ENCODE peak calls at places on chromosomes 3 and 15, in ten cellular contexts. U, A, L, X, W, V, B, E, J and R are unnamed samples.

GRCh38 chr3:16286161-16286560 is 21.1 kb downstream of the OXNAD1 start:
- DNase-seq in B (no peak), J (peak; percentile 86), V (no peak), A (no peak), L (no peak), W (peak; percentile 50), X (no peak), U (no peak), E (no peak), R (no peak)

GRCh38 chr3:39294446-39295183 is 14.8 kb upstream of the CX3CR1 start:
- DNase-seq in W (no peak), V (no peak), B (no peak), U (no peak), E (no peak), L (no peak), A (no peak), J (no peak), X (no peak), R (no peak)

GRCh38 chr15:37079726-37080125 is 20.6 kb downstream of the MEIS2 start:
- DNase-seq in W (no peak), J (no peak), E (no peak), U (no peak), X (no peak), A (no peak), V (no peak), B (no peak), L (peak; percentile 89), R (no peak)

GRCh38 chr3:129239992-129240391 is 9.4 kb upstream of the COPG1 start:
- DNase-seq in E (no peak), U (no peak), J (no peak), B (no peak), V (no peak), A (no peak), W (no peak), X (no peak), L (no peak), R (no peak)

GRCh38 chr3:133426721-133427120 is 26.9 kb downstream of the BFSP2 start:
- DNase-seq in W (no peak), V (no peak), J (no peak), E (no peak), B (no peak), U (no peak), A (no peak), L (no peak), X (peak; percentile 84), R (no peak)

GRCh38 chr15:69926721-69927120 is 171.0 kb downstream of the TLE3 start:
- DNase-seq in X (no peak), B (no peak), E (no peak), J (no peak), U (no peak), V (no peak), A (no peak), L (no peak), W (no peak), R (no peak)

GRCh38 chr15:92949604-92950249 is 49.6 kb downstream of the CHD2 start:
- DNase-seq in V (no peak), E (peak; percentile 35), J (no peak), B (no peak), U (no peak), W (no peak), X (no peak), A (no peak), L (peak; percentile 11), R (no peak)

GRCh38 chr3:41450416-41451231 is 251.3 kb downstream of the CTNNB1 start:
- DNase-seq in X (no peak), A (no peak), L (peak; percentile 35), V (no peak), J (no peak), E (peak; percentile 6), U (no peak), W (no peak), B (no peak), R (no peak)

GRCh38 chr3:141009496-141009895 is 41.7 kb upstream of the SPSB4 start:
- DNase-seq in V (no peak), B (no peak), J (no peak), X (peak; percentile 23), A (no peak), E (no peak), W (no peak), L (no peak), U (no peak), R (no peak)

GRCh38 chr3:29721789-29722188 is 440.9 kb downstream of the RBMS3 start:
- DNase-seq in U (no peak), E (no peak), V (no peak), X (peak; percentile 27), L (peak; percentile 10), W (no peak), J (no peak), B (no peak), A (no peak), R (no peak)

GRCh38 chr3:178785961-178786360 is 249.7 kb downstream of the KCNMB2 start:
- DNase-seq in A (no peak), E (no peak), X (no peak), W (no peak), J (no peak), U (no peak), L (no peak), B (no peak), V (no peak), R (no peak)

GRCh38 chr3:193640728-193641127 is 47.7 kb downstream of the OPA1 start:
- DNase-seq in B (no peak), L (peak; percentile 11), V (no peak), U (no peak), A (no peak), X (no peak), W (no peak), E (no peak), J (no peak), R (no peak)

GRCh38 chr3:193190387-193190786 is 50.6 kb upstream of the PLAAT1 start:
- DNase-seq in L (no peak), E (peak; percentile 35), J (no peak), A (peak; percentile 52), U (no peak), W (no peak), X (peak; percentile 62), B (no peak), V (no peak), R (no peak)

GRCh38 chr3:126752303-126753190 is 48.5 kb downstream of the CHCHD6 start:
- DNase-seq in W (peak; percentile 5), U (peak; percentile 86), V (peak; percentile 73), L (peak; percentile 78), J (peak; percentile 15), B (peak; percentile 84), A (peak; percentile 71), E (peak; percentile 65), X (peak; percentile 84), R (peak; percentile 46)

GRCh38 chr3:174358252-174358651 is 500.9 kb upstream of the NAALADL2 start:
- DNase-seq in U (no peak), E (no peak), B (no peak), W (no peak), V (no peak), L (peak; percentile 16), A (no peak), J (no peak), X (no peak), R (no peak)

GRCh38 chr3:122558605-122559004 is 5.5 kb downstream of the PARP9 start:
- DNase-seq in L (no peak), J (no peak), X (no peak), W (no peak), U (no peak), A (no peak), V (no peak), E (no peak), B (no peak), R (no peak)
- H3K4me1 ChIP-seq in L (no peaks in the 10 kb centered on the region), J (peaks cover 27% of the 10 kb centered on the region), X (peaks cover 18% of the 10 kb centered on the region), W (peaks cover 24% of the 10 kb centered on the region), U (no peaks in the 10 kb centered on the region), A (peaks cover 2% of the 10 kb centered on the region), V (peaks cover 36% of the 10 kb centered on the region), E (no peaks in the 10 kb centered on the region), B (peaks cover 46% of the 10 kb centered on the region), R (peaks cover 7% of the 10 kb centered on the region)

DNA sequence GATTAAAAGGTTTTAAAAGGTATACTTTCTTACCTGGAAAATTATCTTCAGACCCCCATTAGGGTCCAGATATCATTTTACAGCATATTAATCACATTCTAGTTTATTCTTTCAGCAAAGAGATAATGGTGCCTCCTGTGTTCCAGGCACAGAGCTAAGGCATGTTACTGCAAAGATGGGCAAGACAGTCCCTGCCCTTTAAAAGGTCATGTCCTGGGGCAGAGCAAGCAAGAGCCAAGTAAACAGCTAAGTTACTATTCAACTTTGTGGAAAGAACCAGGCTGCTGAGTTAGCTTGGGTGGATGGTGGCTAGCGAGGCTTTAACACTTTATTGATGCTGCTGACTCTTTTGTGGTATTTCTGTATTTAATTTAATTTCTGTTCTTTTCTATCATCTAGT is 75.0 kb downstream of the LRRC28 start:
- DNase-seq in E (peak; percentile 85), B (no peak), U (no peak), W (no peak), X (no peak), J (no peak), V (peak; percentile 60), A (no peak), L (no peak), R (no peak)
- H3K27ac ChIP-seq in E (peak overlapping the region; percentile 80), B (no peak overlapping the region), U (no peak overlapping the region), W (no peak overlapping the region), X (no peak overlapping the region), J (no peak overlapping the region), V (peak overlapping the region; percentile 30), A (no peak overlapping the region), L (no peak overlapping the region), R (no peak overlapping the region)

GRCh38 chr3:33428812-33429211 is 11.4 kb downstream of the UBP1 start:
- DNase-seq in W (no peak), X (no peak), E (no peak), U (no peak), V (no peak), J (no peak), L (no peak), A (no peak), B (no peak), R (no peak)
- H3K4me1 ChIP-seq in W (peaks cover 26% of the 10 kb centered on the region), X (peaks cover 43% of the 10 kb centered on the region), E (peaks cover 75% of the 10 kb centered on the region), U (no peaks in the 10 kb centered on the region), V (peaks cover 6% of the 10 kb centered on the region), J (peaks cover 63% of the 10 kb centered on the region), L (no peaks in the 10 kb centered on the region), A (peaks cover 3% of the 10 kb centered on the region), B (peaks cover 57% of the 10 kb centered on the region), R (peaks cover 17% of the 10 kb centered on the region)

GRCh38 chr3:47425959-47426358 is 45.1 kb downstream of the PTPN23 start:
- DNase-seq in A (no peak), U (no peak), V (no peak), B (no peak), E (no peak), J (no peak), X (no peak), L (no peak), W (no peak), R (peak; percentile 21)

GRCh38 chr3:47425383-47425778 is 44.6 kb downstream of the PTPN23 start:
- DNase-seq in U (no peak), B (no peak), A (no peak), X (no peak), J (no peak), E (no peak), L (no peak), V (no peak), W (no peak), R (no peak)

GRCh38 chr3:47422743-47423142 is 41.9 kb downstream of the PTPN23 start:
- DNase-seq in E (no peak), L (no peak), X (no peak), J (no peak), A (no peak), V (no peak), U (no peak), W (no peak), B (no peak), R (no peak)

GRCh38 chr3:47423548-47424145 is 42.8 kb downstream of the PTPN23 start:
- DNase-seq in J (no peak), X (no peak), A (no peak), B (no peak), L (no peak), V (no peak), W (no peak), U (no peak), E (no peak), R (no peak)

GRCh38 chr3:47424434-47425382 is 43.9 kb downstream of the PTPN23 start:
- DNase-seq in X (no peak), A (no peak), U (no peak), L (no peak), E (no peak), B (no peak), W (no peak), J (no peak), V (no peak), R (no peak)
- H3K27ac ChIP-seq in X (no peak overlapping the region), A (no peak overlapping the region), U (no peak overlapping the region), L (no peak overlapping the region), E (no peak overlapping the region), B (no peak overlapping the region), W (no peak overlapping the region), J (no peak overlapping the region), V (no peak overlapping the region), R (no peak overlapping the region)